ENCODE peak calls at places on chromosomes 7 and 10, in six cellular contexts. J is substantia nigra; B is caudate nucleus; C is activated T-cell treated with anti-CD3 and anti-CD28 coated beads, Interleukin-2, amount 50 U/mL, for 72 hours; F is non-pigmented ciliary epithelial cell; M is skeletal muscle cell. R is an unnamed sample.

GRCh38 chr10:110074986-110075664 is 67.3 kb downstream of the ADD3 start:
- DNase-seq in M (peak), C (no peak), F (peak), B (no peak), J (no peak), R (no peak)

GRCh38 chr10:5038703-5039102 is 35.0 kb upstream of the AKR1C2 start:
- DNase-seq in J (no peak), C (no peak), F (no peak), M (peak), B (no peak), R (no peak)

GRCh38 chr10:13891542-13892431 is 305.0 kb downstream of the PRPF18 start:
- DNase-seq in B (no peak), C (peak), F (no peak), M (no peak), J (no peak), R (no peak)

GRCh38 chr7:137992738-137993394 is 9.0 kb downstream of the CREB3L2 start:
- DNase-seq in J (no peak), M (peak), C (peak), F (no peak), B (no peak), R (no peak)

GRCh38 chr10:94490789-94491039 is 54.9 kb upstream of the HELLS start:
- DNase-seq in F (no peak), J (no peak), B (no peak), C (no peak), M (no peak), R (no peak)

GRCh38 chr10:103157246-103157645 is 35.8 kb downstream of the NT5C2 start:
- DNase-seq in B (no peak), J (no peak), M (no peak), C (no peak), F (no peak), R (no peak)

GRCh38 chr10:123548779-123549178 is 117.4 kb upstream of the GPR26 start:
- DNase-seq in M (no peak), B (no peak), F (no peak), J (no peak), C (no peak), R (no peak)

GRCh38 chr10:69239816-69240434 is 19.8 kb downstream of the HKDC1 start:
- DNase-seq in B (no peak), C (no peak), M (no peak), F (no peak), J (no peak), R (no peak)

GRCh38 chr7:155471728-155472127 is 13.8 kb downstream of the EN2 start:
- DNase-seq in J (no peak), B (no peak), C (no peak), M (no peak), F (no peak), R (no peak)

GRCh38 chr10:92689663-92690210 is at the start of gene HHEX:
- DNase-seq in B (no peak), F (no peak), C (peak), J (no peak), M (no peak), R (no peak)

GRCh38 chr10:98536551-98536950 is 89.8 kb upstream of the HPS1 start:
- DNase-seq in J (no peak), C (no peak), M (no peak), F (no peak), B (no peak), R (no peak)

GRCh38 chr7:128891942-128892269 is 18.6 kb downstream of the KCP start:
- DNase-seq in M (no peak), C (no peak), F (no peak), J (no peak), B (no peak), R (no peak)

GRCh38 chr7:140674899-140675701 is 2.4 kb downstream of the ADCK2 start:
- DNase-seq in C (no peak), M (peak), B (peak), F (peak), J (no peak), R (no peak)

GRCh38 chr7:18610331-18610948 is 114.9 kb downstream of the HDAC9 start:
- DNase-seq in J (no peak), M (no peak), C (no peak), B (no peak), F (no peak), R (no peak)

GRCh38 chr10:59672150-59672875 is 37.3 kb downstream of the SLC16A9 start:
- DNase-seq in J (no peak), F (no peak), B (no peak), C (no peak), M (no peak), R (no peak)

GRCh38 chr7:133051066-133051465 is 30.8 kb downstream of the CHCHD3 start:
- DNase-seq in B (peak), C (no peak), J (no peak), F (no peak), M (peak), R (no peak)